ENCODE peak calls at places on chromosomes 5 and 9, in eight cellular contexts. A, D, X, V, Z, Y, N and C are unnamed samples.
A peak's percentile ranks its signal among the peaks of the same experiment; 100 is the strongest.

GRCh38 chr5:68746220-68747076 is 347.4 kb upstream of the SLC30A5 start:
- DNase-seq in V (no peak), A (peak; percentile 83), D (no peak), X (no peak), Y (no peak), Z (no peak), N (no peak), C (no peak)

GRCh38 chr9:132409828-132410528 is at the start of gene CFAP77:
- DNase-seq in A (no peak), X (no peak), D (peak; percentile 54), Y (no peak), N (peak; percentile 18), Z (peak; percentile 74), V (peak; percentile 70), C (peak; percentile 71)

GRCh38 chr9:108296056-108296455 is 559.7 kb downstream of the ACTL7B start:
- DNase-seq in D (no peak), X (no peak), Z (no peak), V (peak; percentile 86), N (peak; percentile 73), Y (no peak), A (no peak), C (no peak)

GRCh38 chr5:172276214-172276613 is 7.3 kb downstream of the UBTD2 start:
- DNase-seq in A (no peak), N (no peak), V (peak; percentile 61), Z (no peak), X (no peak), D (no peak), Y (no peak), C (no peak)

GRCh38 chr9:125409637-125410521 is 148.3 kb downstream of the GAPVD1 start:
- DNase-seq in Y (no peak), V (peak; percentile 63), N (peak; percentile 56), X (no peak), Z (peak; percentile 69), A (peak; percentile 45), D (peak; percentile 41), C (peak; percentile 84)

GRCh38 chr9:36898621-36899020 is 135.4 kb downstream of the PAX5 start:
- DNase-seq in Y (no peak), N (no peak), A (no peak), V (no peak), D (no peak), X (no peak), Z (no peak), C (no peak)

GRCh38 chr5:90279091-90279490 is 130.5 kb downstream of the CETN3 start:
- DNase-seq in N (peak; percentile 50), V (peak; percentile 7), X (no peak), D (no peak), Z (no peak), Y (no peak), A (no peak), C (no peak)

GRCh38 chr5:102713682-102714231 is 41.3 kb upstream of the PAM start:
- DNase-seq in D (no peak), Z (no peak), X (no peak), V (no peak), A (peak; percentile 83), N (no peak), Y (no peak), C (no peak)

GRCh38 chr5:1753490-1753889 is 46.1 kb downstream of the MRPL36 start:
- DNase-seq in Y (no peak), X (no peak), Z (no peak), N (no peak), V (no peak), A (no peak), D (no peak), C (no peak)

GRCh38 chr9:136848393-136849037 is 694 bp upstream of the PHPT1 start:
- DNase-seq in N (no peak), V (peak; percentile 55), X (peak; percentile 51), Y (peak; percentile 59), Z (peak; percentile 68), A (peak; percentile 55), D (no peak), C (peak; percentile 81)

GRCh38 chr5:176870110-176870591 is 29.0 kb downstream of the HK3 start:
- DNase-seq in X (no peak), N (peak; percentile 10), Z (peak; percentile 80), D (peak; percentile 48), V (peak; percentile 71), Y (no peak), A (peak; percentile 16), C (peak; percentile 68)

GRCh38 chr5:5126444-5126843 is 13.7 kb upstream of the ADAMTS16 start:
- DNase-seq in N (no peak), Y (no peak), V (peak; percentile 95), D (peak; percentile 81), X (no peak), A (peak; percentile 74), Z (no peak), C (no peak)

GRCh38 chr9:530681-531080 is 310.8 kb upstream of the DMRT1 start:
- DNase-seq in N (peak; percentile 32), A (peak; percentile 40), X (no peak), V (no peak), Z (no peak), Y (no peak), D (no peak), C (no peak)

GRCh38 chr9:71740199-71740598 is 28.1 kb downstream of the CEMIP2 start:
- DNase-seq in Y (no peak), D (no peak), N (no peak), A (no peak), V (no peak), Z (no peak), X (no peak), C (no peak)

GRCh38 chr9:109683521-109683920 is 96.5 kb upstream of the PALM2AKAP2 start:
- DNase-seq in Z (no peak), D (no peak), Y (no peak), A (no peak), N (peak; percentile 29), V (peak; percentile 51), X (no peak), C (no peak)

GRCh38 chr5:61805101-61805500 is 473.0 kb downstream of the ZSWIM6 start:
- DNase-seq in Z (no peak), D (peak; percentile 67), Y (no peak), A (peak; percentile 34), N (peak; percentile 88), X (no peak), V (peak; percentile 79), C (no peak)

GRCh38 chr5:91144491-91145232 is 238.5 kb downstream of the ARRDC3 start:
- DNase-seq in D (no peak), N (no peak), A (no peak), Z (no peak), Y (no peak), X (no peak), V (no peak), C (no peak)

GRCh38 chr9:113590991-113591898 is 127.7 kb downstream of the RGS3 start:
- DNase-seq in Y (no peak), N (no peak), Z (peak; percentile 81), A (peak; percentile 82), D (peak; percentile 62), X (peak; percentile 62), V (peak; percentile 83), C (peak; percentile 81)